ENCODE peak calls at places on chromosomes 7 and 10, in six cellular contexts. K, R, I, W, Q and M are unnamed samples.

GRCh38 chr10:12806228-12807095 is 195.1 kb downstream of the CCDC3 start:
- DNase-seq in K (peak), R (no peak), I (peak), W (no peak), Q (no peak), M (no peak)

GRCh38 chr10:59971915-59972314 is 65.6 kb upstream of the CCDC6 start:
- DNase-seq in K (peak), R (no peak), I (peak), W (peak), Q (peak), M (no peak)

GRCh38 chr7:137592232-137592896 is 248.8 kb upstream of the PTN start:
- DNase-seq in K (peak), R (no peak), I (peak), W (peak), Q (no peak), M (peak)

GRCh38 chr7:46996972-46997371 is 584.9 kb downstream of the TNS3 start:
- DNase-seq in K (no peak), R (no peak), I (no peak), W (no peak), Q (no peak), M (no peak)

GRCh38 chr10:83724471-83725241 is 414.7 kb upstream of the GHITM start:
- DNase-seq in K (no peak), R (no peak), I (no peak), W (no peak), Q (no peak), M (no peak)

GRCh38 chr7:156919132-156919713 is 26.2 kb upstream of the LMBR1 start:
- DNase-seq in K (no peak), R (peak), I (no peak), W (no peak), Q (no peak), M (no peak)

GRCh38 chr10:97821308-97822038 is 28.2 kb upstream of the GOLGA7B start:
- DNase-seq in K (no peak), R (no peak), I (no peak), W (no peak), Q (no peak), M (no peak)

GRCh38 chr10:31404640-31405039 is 85.6 kb downstream of the ZEB1 start:
- DNase-seq in K (peak), R (no peak), I (no peak), W (no peak), Q (no peak), M (no peak)

GRCh38 chr10:102678842-102679289 is 34.6 kb downstream of the TRIM8 start:
- DNase-seq in K (peak), R (peak), I (peak), W (peak), Q (peak), M (peak)

GRCh38 chr7:45890902-45891461 is 2.7 kb downstream of the IGFBP1 start:
- DNase-seq in K (peak), R (no peak), I (no peak), W (no peak), Q (no peak), M (no peak)

GRCh38 chr10:98168147-98168546 is 33.7 kb downstream of the R3HCC1L start:
- DNase-seq in K (no peak), R (no peak), I (no peak), W (no peak), Q (no peak), M (no peak)

GRCh38 chr10:5913736-5914135 is 23.7 kb downstream of the FBH1 start:
- DNase-seq in K (no peak), R (no peak), I (no peak), W (no peak), Q (no peak), M (no peak)

GRCh38 chr10:97686301-97686961 is 610 bp downstream of the AVPI1 start:
- DNase-seq in K (no peak), R (no peak), I (no peak), W (no peak), Q (no peak), M (no peak)

GRCh38 chr10:58820862-58821559 is 308.3 kb downstream of the BICC1 start:
- DNase-seq in K (no peak), R (no peak), I (no peak), W (no peak), Q (no peak), M (no peak)

DNA sequence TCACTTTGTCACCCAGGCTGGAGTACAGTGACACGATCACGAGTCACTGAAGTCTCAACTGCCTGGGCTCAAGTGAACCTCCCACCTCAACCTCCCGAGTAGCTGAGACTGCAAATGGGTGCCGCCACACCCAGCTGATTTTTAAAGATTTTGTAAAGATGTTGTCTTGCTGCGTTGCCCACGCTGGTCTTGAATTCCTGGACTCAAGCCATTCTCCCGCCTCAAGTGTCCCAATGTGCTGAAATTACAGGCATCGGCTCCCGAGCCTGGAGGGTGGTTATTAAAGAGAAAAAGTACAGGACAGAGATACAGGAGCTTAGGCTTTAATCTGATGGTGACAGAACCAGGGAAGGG is 55.1 kb downstream of the KCTD7 start:
- DNase-seq in K (no peak), R (no peak), I (no peak), W (no peak), Q (no peak), M (peak)
- H3K4me3 ChIP-seq in K (no peak), R (no peak), I (no peak), W (no peak), Q (no peak), M (no peak)

GRCh38 chr10:118840071-118840775 is 85.5 kb upstream of the CACUL1 start:
- DNase-seq in K (no peak), R (no peak), I (peak), W (no peak), Q (no peak), M (no peak)
- TF ChIP-seq EP300 in K (no peak), R (no peak), I (no peak), W (no peak), Q (no peak), M (no peak)

DNA sequence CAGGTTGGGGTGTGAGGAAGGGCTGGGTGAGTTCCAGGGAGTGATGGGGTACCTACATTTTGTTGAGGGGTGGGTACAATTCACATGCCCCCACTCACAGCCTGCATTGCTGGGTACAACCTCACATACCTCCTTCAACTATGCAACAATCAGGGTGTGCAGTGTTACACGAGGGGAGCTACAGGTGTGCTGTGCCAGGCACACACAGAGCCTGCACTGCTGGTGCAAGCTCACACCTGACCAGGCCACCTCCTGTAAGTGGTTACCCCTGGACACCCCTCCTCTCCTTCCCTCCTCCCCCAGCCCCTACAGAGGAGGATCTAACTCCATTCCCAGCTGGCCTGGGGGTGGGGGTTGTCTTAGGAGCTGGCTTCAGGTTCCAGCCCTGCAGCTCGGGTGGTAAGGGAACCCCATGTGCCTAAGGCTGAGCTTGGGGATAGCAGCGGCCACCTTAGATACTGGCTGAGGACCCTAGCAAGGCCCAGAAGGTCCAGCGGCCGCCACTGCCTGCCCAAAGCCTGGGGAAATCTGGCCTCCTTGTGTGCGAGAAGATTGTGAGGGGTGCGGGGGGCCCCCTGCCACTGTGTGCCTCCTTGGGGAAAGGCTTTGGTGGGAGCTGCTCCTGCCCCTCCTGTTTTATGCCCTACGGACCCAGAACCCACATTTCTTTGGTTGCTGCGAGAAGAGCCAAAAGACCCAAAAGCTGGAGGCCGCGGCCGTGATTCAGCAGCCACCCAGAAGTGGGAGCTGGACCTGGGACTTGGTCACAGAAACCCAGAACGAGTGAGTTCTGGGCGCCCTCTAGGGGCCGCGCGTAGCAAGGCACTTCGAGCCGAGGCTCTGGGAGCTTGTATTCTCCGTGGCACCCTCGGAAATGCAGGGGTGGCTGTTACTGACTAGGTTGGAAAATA is 10.8 kb downstream of the TLX1 start:
- DNase-seq in K (peak), R (peak), I (peak), W (peak), Q (peak), M (peak)
- TF ChIP-seq CTCF in K (peak), R (peak), I (peak), W (peak), Q (no peak), M (peak)

GRCh38 chr7:129783097-129783919 is 169.5 kb downstream of the UBE2H start:
- DNase-seq in K (peak), R (no peak), I (no peak), W (no peak), Q (no peak), M (no peak)

GRCh38 chr7:129781856-129782256 is 170.3 kb downstream of the NRF1 start:
- DNase-seq in K (peak), R (peak), I (no peak), W (no peak), Q (no peak), M (no peak)

GRCh38 chr7:129784437-129784782 is 168.3 kb downstream of the UBE2H start:
- DNase-seq in K (no peak), R (no peak), I (no peak), W (no peak), Q (no peak), M (no peak)

GRCh38 chr7:129781128-129781855 is 169.8 kb downstream of the NRF1 start:
- DNase-seq in K (peak), R (no peak), I (no peak), W (peak), Q (no peak), M (no peak)

DNA sequence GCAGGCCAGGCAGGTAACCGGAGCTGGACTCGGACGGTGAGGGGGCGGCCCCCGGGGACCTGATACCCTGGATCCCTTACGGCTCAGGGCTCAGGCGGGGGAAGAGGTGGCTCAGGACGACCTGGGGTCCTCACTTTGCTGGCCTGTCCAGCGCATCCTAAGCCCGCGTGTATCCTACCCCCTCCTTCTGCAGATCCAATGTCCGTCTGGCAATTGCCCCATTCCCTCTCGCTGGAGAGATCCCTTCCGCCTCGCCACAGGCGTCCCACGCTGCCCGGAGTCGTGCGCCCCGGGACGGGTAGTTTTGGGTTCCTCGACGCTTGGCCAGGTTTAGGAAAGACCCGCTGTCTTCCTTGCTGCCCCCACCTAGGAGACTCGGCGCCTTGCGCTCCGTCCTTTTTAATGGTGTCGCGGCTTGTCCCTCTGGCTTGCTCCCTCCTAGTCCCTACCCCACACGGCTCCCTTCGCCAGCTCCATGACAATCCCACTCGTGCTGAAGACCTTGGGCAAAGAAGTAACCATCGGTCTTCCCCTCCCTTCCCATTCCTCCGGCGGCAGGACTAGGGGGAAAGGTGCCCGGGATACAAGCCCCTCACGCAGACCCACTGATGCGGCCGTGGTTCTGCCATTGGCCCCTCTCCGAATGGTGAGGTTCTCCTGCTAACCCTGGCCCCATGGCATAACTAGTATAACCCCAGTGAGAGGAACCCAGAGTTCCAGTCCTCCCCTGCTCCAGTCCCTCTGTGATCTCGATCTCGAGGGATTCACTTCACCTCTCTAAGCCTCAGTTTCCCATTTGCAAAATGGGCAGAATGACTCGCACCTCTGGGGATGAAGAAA is 170.3 kb downstream of the UBE2H start:
- DNase-seq in K (peak), R (no peak), I (no peak), W (no peak), Q (no peak), M (no peak)
- H3K4me3 ChIP-seq in K (no peak), R (peak), I (no peak), W (no peak), Q (peak), M (no peak)

DNA sequence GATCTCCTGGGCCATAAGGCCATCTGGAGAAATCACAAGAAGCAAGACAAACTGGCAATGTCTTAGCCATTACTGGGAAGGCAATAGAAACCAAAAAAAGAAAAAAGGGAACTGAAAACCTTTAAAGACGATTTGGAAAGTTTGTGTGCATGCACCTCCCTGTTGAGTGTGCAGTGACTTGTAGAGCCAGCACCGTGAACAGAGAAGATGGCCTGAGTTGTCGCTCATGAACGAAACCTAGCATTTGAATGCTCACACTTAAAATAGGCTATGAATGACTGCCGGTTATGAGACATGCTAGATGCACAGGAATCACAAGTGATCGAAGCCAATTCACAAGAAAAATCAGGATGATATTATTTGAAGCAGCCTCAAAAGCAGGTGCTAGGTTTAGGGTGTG is 151.3 kb upstream of the ADO start:
- DNase-seq in K (no peak), R (no peak), I (peak), W (no peak), Q (no peak), M (no peak)
- TF ChIP-seq EP300 in K (no peak), R (no peak), I (no peak), W (no peak), Q (no peak), M (no peak)

DNA sequence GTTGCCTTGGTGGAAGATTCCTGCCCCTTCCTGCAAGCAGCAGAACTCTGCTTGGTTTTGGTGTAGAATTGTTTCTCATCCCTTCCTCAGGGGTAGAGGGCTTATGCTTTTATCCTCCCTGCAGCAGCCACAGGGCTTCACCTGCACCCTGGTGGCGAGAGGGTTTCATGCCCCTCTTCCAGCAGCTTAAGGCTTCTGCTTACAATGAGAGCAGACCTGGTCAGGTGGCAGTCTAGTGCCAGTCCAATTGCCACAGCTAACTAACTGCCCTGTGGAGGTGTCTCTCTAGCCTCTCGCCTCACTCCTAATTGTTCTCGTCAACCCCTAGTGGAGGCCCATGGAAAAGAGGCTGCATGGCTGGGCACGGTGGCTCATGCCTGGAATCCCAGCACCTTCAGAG is 19.3 kb downstream of the ACBD7 start:
- DNase-seq in K (no peak), R (no peak), I (no peak), W (no peak), Q (no peak), M (no peak)
- TF ChIP-seq CTCF in K (no peak), R (no peak), I (no peak), W (no peak), Q (no peak), M (no peak)

GRCh38 chr10:95783741-95784140 is 27.8 kb downstream of the ENTPD1 start:
- DNase-seq in K (no peak), R (no peak), I (no peak), W (no peak), Q (no peak), M (no peak)

GRCh38 chr10:95785942-95786669 is 30.1 kb downstream of the ENTPD1 start:
- DNase-seq in K (no peak), R (no peak), I (no peak), W (no peak), Q (no peak), M (no peak)

GRCh38 chr10:95784279-95784913 is 28.4 kb downstream of the ENTPD1 start:
- DNase-seq in K (no peak), R (no peak), I (no peak), W (no peak), Q (no peak), M (no peak)

GRCh38 chr10:95787447-95787846 is 31.5 kb downstream of the ENTPD1 start:
- DNase-seq in K (no peak), R (no peak), I (no peak), W (no peak), Q (no peak), M (no peak)

GRCh38 chr10:95785317-95785716 is 29.4 kb downstream of the ENTPD1 start:
- DNase-seq in K (no peak), R (no peak), I (no peak), W (no peak), Q (no peak), M (no peak)
- H3K4me3 ChIP-seq in K (no peak), R (no peak), I (no peak), W (no peak), Q (no peak), M (no peak)

GRCh38 chr7:100477871-100478248 is 1.2 kb downstream of the TSC22D4 start:
- DNase-seq in K (no peak), R (no peak), I (no peak), W (no peak), Q (no peak), M (no peak)

GRCh38 chr7:100481466-100481865 is 2.3 kb upstream of the NYAP1 start:
- DNase-seq in K (no peak), R (no peak), I (no peak), W (no peak), Q (no peak), M (no peak)

GRCh38 chr7:100476903-100477870 is 1.8 kb downstream of the TSC22D4 start:
- DNase-seq in K (peak), R (peak), I (peak), W (no peak), Q (no peak), M (no peak)

GRCh38 chr7:100476108-100476780 is 2.8 kb downstream of the TSC22D4 start:
- DNase-seq in K (peak), R (no peak), I (no peak), W (no peak), Q (no peak), M (no peak)

GRCh38 chr7:100478966-100479660 is at the start of gene TSC22D4:
- DNase-seq in K (peak), R (peak), I (peak), W (peak), Q (peak), M (peak)
- TF ChIP-seq EP300 in K (no peak), R (no peak), I (no peak), W (no peak), Q (no peak), M (peak)